ENCODE peak calls at places on chromosomes 13 and 19, in eight cellular contexts. M, Q, N, K, L, S, Y and Z are unnamed samples.
A peak's percentile ranks its signal among the peaks of the same experiment; 100 is the strongest.

GRCh38 chr13:46640843-46641242 is 87.9 kb downstream of the LRCH1 start:
- DNase-seq in L (no peak), S (no peak), M (peak; percentile 69), Q (no peak), Y (no peak), N (no peak), K (no peak), Z (no peak)

GRCh38 chr19:27865927-27866777 is 1346.8 kb downstream of the UQCRFS1 start:
- DNase-seq in L (no peak), K (no peak), Y (no peak), N (no peak), M (no peak), S (no peak), Q (no peak), Z (no peak)

GRCh38 chr13:67048084-67048792 is 181.9 kb downstream of the PCDH9 start:
- DNase-seq in S (no peak), N (no peak), Q (no peak), L (peak; percentile 15), Y (no peak), K (no peak), M (peak; percentile 89), Z (no peak)

GRCh38 chr19:17235618-17236413 is 9.8 kb downstream of the OCEL1 start:
- DNase-seq in K (peak; percentile 46), Y (no peak), N (peak; percentile 77), M (peak; percentile 74), L (peak; percentile 86), Q (peak; percentile 60), S (peak; percentile 91), Z (no peak)

GRCh38 chr13:29830000-29830399 is 20.4 kb downstream of the UBL3 start:
- DNase-seq in Y (no peak), M (peak; percentile 21), Q (no peak), S (no peak), L (no peak), N (no peak), K (no peak), Z (no peak)

GRCh38 chr19:6739390-6739883 is at the start of gene TRIP10:
- DNase-seq in Q (peak; percentile 75), L (peak; percentile 96), K (peak; percentile 60), N (peak; percentile 79), M (peak; percentile 63), S (peak; percentile 92), Y (no peak), Z (no peak)

GRCh38 chr19:40284501-40285352 is at the start of gene AKT2:
- DNase-seq in K (peak; percentile 68), S (peak; percentile 82), L (peak; percentile 89), N (peak; percentile 67), Q (peak; percentile 93), Y (no peak), M (no peak), Z (no peak)

GRCh38 chr13:46586766-46587509 is 34.0 kb downstream of the LRCH1 start:
- DNase-seq in Y (no peak), N (no peak), S (no peak), Q (no peak), K (no peak), M (peak; percentile 33), L (no peak), Z (no peak)

GRCh38 chr19:17027428-17027816 is 812 bp upstream of the CPAMD8 start:
- DNase-seq in K (no peak), M (no peak), L (no peak), Q (no peak), N (no peak), S (no peak), Y (no peak), Z (no peak)

GRCh38 chr13:37097008-37097579 is 8.4 kb downstream of the CSNK1A1L start:
- DNase-seq in N (no peak), L (no peak), Y (no peak), S (no peak), M (peak; percentile 52), K (no peak), Q (no peak), Z (no peak)

GRCh38 chr13:29754486-29754806 is 96.0 kb downstream of the UBL3 start:
- DNase-seq in S (no peak), M (peak; percentile 51), Q (no peak), K (no peak), L (no peak), N (no peak), Y (no peak), Z (peak; percentile 22)

GRCh38 chr19:30498707-30499106 is 126.5 kb downstream of the ZNF536 start:
- DNase-seq in Q (no peak), S (peak; percentile 77), N (no peak), Y (no peak), K (no peak), L (no peak), M (no peak), Z (no peak)

GRCh38 chr19:38766276-38767047 is 6.9 kb downstream of the LGALS7 start:
- DNase-seq in N (no peak), K (no peak), S (no peak), Y (no peak), L (no peak), Q (no peak), M (no peak), Z (no peak)

GRCh38 chr13:38566526-38566925 is 120.4 kb upstream of the FREM2 start:
- DNase-seq in S (no peak), K (no peak), L (peak; percentile 39), Y (no peak), M (no peak), N (no peak), Q (peak; percentile 85), Z (no peak)

GRCh38 chr19:51460164-51460992 is 2.1 kb upstream of the SIGLEC8 start:
- DNase-seq in Q (no peak), S (no peak), M (no peak), Y (no peak), L (no peak), N (no peak), K (no peak), Z (no peak)

GRCh38 chr13:39250440-39250839 is 212.2 kb downstream of the NHLRC3 start:
- DNase-seq in M (no peak), S (no peak), Y (no peak), Q (no peak), K (no peak), L (no peak), N (no peak), Z (no peak)

GRCh38 chr13:49527123-49527522 is 31.4 kb downstream of the PHF11 start:
- DNase-seq in Q (no peak), Y (no peak), L (no peak), S (no peak), M (peak; percentile 23), N (no peak), K (no peak), Z (no peak)

GRCh38 chr19:36409841-36410240 is 8.6 kb downstream of the ZFP82 start:
- DNase-seq in Y (no peak), L (peak; percentile 10), S (no peak), K (no peak), N (no peak), Q (no peak), M (peak; percentile 98), Z (no peak)

GRCh38 chr13:26062853-26063444 is 11.1 kb upstream of the SHISA2 start:
- DNase-seq in Q (peak; percentile 46), K (no peak), Y (no peak), M (peak; percentile 43), N (peak; percentile 59), L (peak; percentile 66), S (no peak), Z (peak; percentile 31)

GRCh38 chr13:97512732-97513131 is 78.8 kb downstream of the RAP2A start:
- DNase-seq in S (no peak), Q (no peak), M (no peak), L (no peak), N (no peak), K (no peak), Y (no peak), Z (no peak)

GRCh38 chr13:44458313-44458975 is 84.8 kb downstream of the SERP2 start:
- DNase-seq in Q (no peak), L (no peak), N (no peak), K (no peak), S (no peak), M (no peak), Y (no peak), Z (no peak)

GRCh38 chr19:16067205-16067938 is 8.9 kb upstream of the TPM4 start:
- DNase-seq in Y (no peak), K (no peak), Q (no peak), M (no peak), L (no peak), S (no peak), N (no peak), Z (peak; percentile 54)

GRCh38 chr19:45187421-45188100 is 9.0 kb downstream of the BLOC1S3 start:
- DNase-seq in Q (peak; percentile 37), K (no peak), Y (no peak), M (no peak), S (no peak), N (peak; percentile 50), L (peak; percentile 61), Z (no peak)

GRCh38 chr19:31127132-31127967 is 221.9 kb downstream of the TSHZ3 start:
- DNase-seq in Q (no peak), M (peak; percentile 85), Y (no peak), S (peak; percentile 67), N (no peak), K (no peak), L (peak; percentile 60), Z (no peak)